ENCODE peak calls at places on chromosomes 12 and 14, in seven cellular contexts. H is GM20000; X is astrocyte of the cerebellum; I is stomach; Y is HL-60; D is CD8-positive, alpha-beta T cell; S is choroid plexus epithelial cell. B is an unnamed sample.

GRCh38 chr12:123996581-123996980 is 23.6 kb downstream of the ZNF664 start:
- DNase-seq in H (no peak), X (no peak), I (no peak), Y (no peak), D (no peak), S (no peak), B (no peak)

GRCh38 chr12:15220451-15220850 is 766 bp downstream of the RERG start:
- DNase-seq in H (no peak), X (no peak), I (no peak), Y (no peak), D (no peak), S (no peak), B (no peak)

GRCh38 chr12:108302471-108303311 is 36.4 kb downstream of the CMKLR1 start:
- DNase-seq in H (no peak), X (peak; percentile 44), I (peak; percentile 39), Y (no peak), D (no peak), S (peak; percentile 63), B (no peak)

GRCh38 chr12:118063567-118064391 is 2.8 kb upstream of the WSB2 start:
- DNase-seq in H (no peak), X (no peak), I (no peak), Y (no peak), D (no peak), S (peak; percentile 37), B (no peak)

GRCh38 chr14:63204407-63205280 is at the start of gene RHOJ:
- DNase-seq in H (no peak), X (no peak), I (no peak), Y (no peak), D (no peak), S (peak; percentile 50), B (no peak)

GRCh38 chr12:90322006-90322405 is 613.4 kb upstream of the ATP2B1 start:
- DNase-seq in H (no peak), X (peak; percentile 4), I (no peak), Y (no peak), D (no peak), S (peak; percentile 36), B (no peak)

GRCh38 chr14:91363776-91364523 is 53.7 kb downstream of the CCDC88C start:
- DNase-seq in H (peak; percentile 68), X (no peak), I (no peak), Y (peak; percentile 79), D (no peak), S (no peak), B (no peak)

GRCh38 chr14:35414365-35414764 is 9.8 kb upstream of the NFKBIA start:
- DNase-seq in H (no peak), X (no peak), I (no peak), Y (no peak), D (no peak), S (peak; percentile 72), B (no peak)

GRCh38 chr12:111467092-111467861 is 61.6 kb downstream of the SH2B3 start:
- DNase-seq in H (no peak), X (no peak), I (no peak), Y (no peak), D (no peak), S (peak; percentile 57), B (no peak)

GRCh38 chr12:26690601-26691000 is 142.4 kb downstream of the ITPR2 start:
- DNase-seq in H (no peak), X (no peak), I (no peak), Y (no peak), D (no peak), S (no peak), B (no peak)

GRCh38 chr12:26689281-26689841 is 143.6 kb downstream of the ITPR2 start:
- DNase-seq in H (no peak), X (no peak), I (no peak), Y (no peak), D (no peak), S (no peak), B (no peak)

GRCh38 chr12:26691234-26691970 is 141.6 kb downstream of the ITPR2 start:
- DNase-seq in H (no peak), X (peak; percentile 93), I (no peak), Y (no peak), D (no peak), S (peak; percentile 99), B (no peak)

GRCh38 chr12:26686438-26686837 is 146.6 kb downstream of the ITPR2 start:
- DNase-seq in H (no peak), X (no peak), I (no peak), Y (no peak), D (no peak), S (no peak), B (no peak)

DNA sequence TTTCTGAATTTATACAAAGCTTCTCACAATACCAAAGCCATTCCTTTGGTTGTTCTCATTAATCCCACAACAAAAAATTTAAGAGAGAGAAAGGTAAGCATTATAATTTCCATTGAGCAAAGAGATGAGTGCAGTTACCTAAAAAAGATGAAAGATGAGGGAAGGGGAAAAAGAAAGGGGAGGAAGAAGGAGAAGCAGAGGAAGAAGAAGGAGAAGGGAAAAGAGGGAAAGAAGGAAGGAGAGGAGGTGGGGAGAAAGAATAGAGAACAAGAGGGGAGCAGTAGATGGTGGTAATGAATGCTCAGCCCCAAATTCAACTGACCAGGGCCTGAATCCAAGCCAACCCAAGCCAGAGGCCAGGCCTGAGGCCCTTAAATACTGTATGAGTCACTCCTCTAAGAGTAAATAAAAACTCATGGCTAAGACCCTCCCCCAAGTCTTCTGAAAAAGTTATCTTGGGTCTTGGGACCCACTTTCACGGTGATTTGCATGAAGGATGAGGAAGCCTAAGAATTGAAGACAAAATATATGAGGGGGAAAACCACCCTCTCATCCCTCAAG is 144.6 kb downstream of the ITPR2 start:
- DNase-seq in H (no peak), X (no peak), I (no peak), Y (no peak), D (no peak), S (no peak), B (no peak)
- TF ChIP-seq CTCF in H (no peak), X (no peak), I (no peak), Y (no peak), D (no peak), S (no peak), B (no peak)

DNA sequence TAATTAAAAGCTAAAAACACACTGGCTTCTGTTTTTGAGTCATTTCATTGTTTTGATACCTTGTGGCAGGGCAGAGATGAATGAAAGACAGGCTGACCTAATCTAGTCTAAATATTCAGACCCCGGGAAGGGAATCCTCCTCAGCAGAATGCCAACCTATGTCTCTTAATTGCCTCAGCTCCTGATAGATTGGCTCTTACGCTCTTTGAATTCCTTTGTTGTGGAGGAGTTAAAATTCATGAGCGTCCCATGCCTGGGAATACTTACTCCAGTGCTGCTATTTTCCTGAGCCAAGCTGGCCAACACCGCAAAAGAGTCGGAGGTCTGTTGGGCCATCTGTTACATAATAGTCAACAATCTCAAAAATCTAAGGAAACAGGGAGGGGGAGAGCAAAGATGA is 182.7 kb downstream of the ASCL1 start:
- DNase-seq in H (no peak), X (no peak), I (no peak), Y (no peak), D (no peak), S (no peak), B (no peak)
- TF ChIP-seq CTCF in H (no peak), X (no peak), I (no peak), Y (no peak), D (no peak), S (no peak), B (no peak)

GRCh38 chr14:69990319-69990718 is 111.1 kb downstream of the SMOC1 start:
- DNase-seq in H (no peak), X (no peak), I (no peak), Y (no peak), D (no peak), S (no peak), B (no peak)

GRCh38 chr14:69988979-69989378 is 109.8 kb downstream of the SMOC1 start:
- DNase-seq in H (no peak), X (no peak), I (no peak), Y (no peak), D (no peak), S (no peak), B (no peak)

GRCh38 chr14:69991422-69991821 is 112.2 kb downstream of the SMOC1 start:
- DNase-seq in H (no peak), X (no peak), I (no peak), Y (no peak), D (no peak), S (no peak), B (no peak)

GRCh38 chr14:69987416-69988144 is 108.4 kb downstream of the SMOC1 start:
- DNase-seq in H (no peak), X (no peak), I (no peak), Y (no peak), D (no peak), S (no peak), B (no peak)

GRCh38 chr14:69989622-69990021 is 110.4 kb downstream of the SMOC1 start:
- DNase-seq in H (no peak), X (no peak), I (no peak), Y (no peak), D (no peak), S (no peak), B (no peak)
- TF ChIP-seq CTCF in H (no peak), X (no peak), I (no peak), Y (no peak), D (no peak), S (no peak), B (no peak)

DNA sequence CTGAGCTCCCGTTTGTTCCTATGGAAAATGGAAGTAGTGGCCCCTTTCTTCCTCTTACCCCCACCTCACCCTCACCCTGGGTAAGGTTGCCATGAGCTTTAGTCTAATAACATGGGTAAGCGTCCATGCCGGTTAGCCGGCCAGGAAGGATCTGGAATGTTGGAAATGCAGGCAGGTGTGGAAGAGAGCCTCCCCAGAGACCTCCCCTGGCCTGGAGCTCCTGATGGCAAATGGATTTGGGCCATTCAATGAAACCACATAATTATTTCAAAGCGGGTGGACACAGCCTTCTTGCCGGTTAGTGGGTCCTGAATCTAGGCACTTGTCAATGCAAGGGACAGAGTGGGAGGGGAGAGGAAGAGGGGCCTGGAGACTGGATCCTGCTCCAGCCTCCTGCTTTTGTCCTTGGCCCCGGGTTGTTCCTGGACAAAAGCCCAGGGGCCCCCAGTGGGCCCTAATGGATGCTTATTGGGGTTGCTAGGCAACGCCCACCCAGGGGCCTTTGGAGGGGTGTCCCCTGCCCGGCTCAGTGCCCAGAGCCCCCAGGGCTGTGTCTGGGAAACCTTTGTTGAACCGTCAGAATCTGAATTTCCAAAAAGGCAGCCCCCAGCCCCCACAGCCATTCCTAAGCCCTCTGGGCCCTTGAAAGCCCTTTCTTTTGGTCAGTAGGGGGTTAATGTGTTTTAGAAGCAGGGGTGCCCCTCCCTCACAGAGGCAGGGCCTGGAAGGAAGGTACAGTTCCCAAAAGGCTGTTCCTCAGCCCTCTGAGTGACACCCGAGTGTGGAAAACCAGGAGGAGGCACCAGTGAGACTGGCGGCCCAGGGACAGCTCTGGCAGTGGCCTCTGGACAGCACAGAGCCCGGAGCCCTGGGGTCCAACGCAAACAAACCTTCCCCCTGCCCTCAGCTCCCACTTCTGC is 19.0 kb downstream of the HHIPL1 start:
- DNase-seq in H (no peak), X (no peak), I (no peak), Y (no peak), D (no peak), S (no peak), B (no peak)
- TF ChIP-seq CTCF in H (no peak), X (no peak), I (no peak), Y (no peak), D (no peak), S (no peak), B (no peak)

B was measured in natural killer cell.